ENCODE peak calls at places on chromosome 15, in four cellular contexts. M, C, X and N are unnamed samples.

GRCh38 chr15:48604567-48604966 is 40.9 kb downstream of the FBN1 start:
- DNase-seq in M (no peak), C (no peak), X (no peak), N (no peak)

GRCh38 chr15:29289179-29289578 is 19.6 kb upstream of the NSMCE3 start:
- DNase-seq in M (no peak), C (no peak), X (no peak), N (no peak)

GRCh38 chr15:27339138-27339537 is 368.2 kb downstream of the GABRG3 start:
- DNase-seq in M (no peak), C (no peak), X (no peak), N (no peak)

GRCh38 chr15:95559875-95560394 is 770.6 kb upstream of the NR2F2 start:
- DNase-seq in M (peak), C (no peak), X (no peak), N (no peak)

GRCh38 chr15:76470691-76471090 is 134.1 kb downstream of the ISL2 start:
- DNase-seq in M (peak), C (no peak), X (no peak), N (no peak)

GRCh38 chr15:45921376-45921775 is 286.5 kb downstream of the SQOR start:
- DNase-seq in M (no peak), C (no peak), X (no peak), N (no peak)

GRCh38 chr15:61309236-61310016 is 80.3 kb upstream of the RORA start:
- DNase-seq in M (no peak), C (no peak), X (no peak), N (no peak)

GRCh38 chr15:85329561-85330421 is 50.6 kb upstream of the AKAP13 start:
- DNase-seq in M (peak), C (no peak), X (peak), N (no peak)

GRCh38 chr15:28873585-28874139 is 12.1 kb upstream of the APBA2 start:
- DNase-seq in M (no peak), C (no peak), X (no peak), N (peak)

GRCh38 chr15:47607750-47608149 is 109.6 kb upstream of the SEMA6D start:
- DNase-seq in M (peak), C (no peak), X (no peak), N (no peak)

GRCh38 chr15:42750306-42750705 is 13.4 kb upstream of the CDAN1 start:
- DNase-seq in M (no peak), C (no peak), X (no peak), N (no peak)

GRCh38 chr15:67719330-67719959 is 105.9 kb upstream of the SKOR1 start:
- DNase-seq in M (no peak), C (no peak), X (no peak), N (no peak)

GRCh38 chr15:96736384-96736783 is 405.9 kb downstream of the NR2F2 start:
- DNase-seq in M (peak), C (no peak), X (no peak), N (no peak)

GRCh38 chr15:69734699-69735098 is 282.1 kb downstream of the RPLP1 start:
- DNase-seq in M (no peak), C (no peak), X (no peak), N (no peak)

GRCh38 chr15:71547066-71547465 is 263.3 kb upstream of the NR2E3 start:
- DNase-seq in M (no peak), C (no peak), X (no peak), N (no peak)

GRCh38 chr15:62482715-62483429 is 317.8 kb upstream of the C2CD4B start:
- DNase-seq in M (no peak), C (no peak), X (peak), N (no peak)

GRCh38 chr15:73862276-73862675 is 11.1 kb upstream of the TBC1D21 start:
- DNase-seq in M (no peak), C (no peak), X (no peak), N (no peak)

GRCh38 chr15:42576776-42577175 is 1.4 kb downstream of the STARD9 start:
- DNase-seq in M (no peak), C (no peak), X (peak), N (no peak)

GRCh38 chr15:26125664-26126063 is 262.5 kb upstream of the ATP10A start:
- DNase-seq in M (no peak), C (no peak), X (no peak), N (no peak)

GRCh38 chr15:100372695-100373036 is 30.9 kb upstream of the ADAMTS17 start:
- DNase-seq in M (no peak), C (no peak), X (no peak), N (no peak)

GRCh38 chr15:63601727-63602185 is 4.6 kb downstream of the FBXL22 start:
- DNase-seq in M (no peak), C (no peak), X (no peak), N (no peak)

GRCh38 chr15:63599401-63600000 is 2.3 kb downstream of the FBXL22 start:
- DNase-seq in M (peak), C (no peak), X (peak), N (no peak)

GRCh38 chr15:63601026-63601726 is 4.0 kb downstream of the FBXL22 start:
- DNase-seq in M (no peak), C (no peak), X (peak), N (no peak)

GRCh38 chr15:63600001-63600645 is 2.9 kb downstream of the FBXL22 start:
- DNase-seq in M (no peak), C (no peak), X (no peak), N (no peak)

DNA sequence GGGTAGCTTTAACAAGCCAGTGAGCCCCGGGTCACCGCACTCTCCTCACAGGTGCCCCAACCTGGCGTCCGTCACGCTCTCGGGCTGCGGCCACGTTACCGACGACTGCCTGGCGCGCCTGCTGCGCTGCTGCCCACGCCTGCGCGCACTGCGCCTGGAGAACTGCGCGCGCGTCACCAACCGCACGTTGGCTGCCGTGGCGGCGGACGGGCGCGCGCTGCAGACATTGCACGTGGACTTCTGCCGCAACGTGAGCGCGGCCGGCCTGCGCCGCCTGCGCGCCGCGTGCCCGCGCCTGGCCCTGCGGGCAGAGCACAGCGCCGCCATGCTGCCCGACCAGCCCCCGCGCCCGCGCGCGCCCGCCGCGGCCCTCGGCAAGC is 3.4 kb downstream of the FBXL22 start:
- DNase-seq in M (peak), C (no peak), X (peak), N (no peak)
- TF ChIP-seq CTCF in M (no peak), C (no peak), X (no peak), N (no peak)

GRCh38 chr15:35307676-35308075 is 222.6 kb upstream of the NANOGP8 start:
- DNase-seq in M (no peak), C (no peak), X (no peak), N (no peak)
- TF ChIP-seq CTCF in M (no peak), C (no peak), X (no peak), N (no peak)

GRCh38 chr15:40567111-40567510 is 2.0 kb upstream of the RPUSD2 start:
- DNase-seq in M (no peak), C (no peak), X (peak), N (no peak)
- TF ChIP-seq CTCF in M (no peak), C (no peak), X (peak), N (peak)

DNA sequence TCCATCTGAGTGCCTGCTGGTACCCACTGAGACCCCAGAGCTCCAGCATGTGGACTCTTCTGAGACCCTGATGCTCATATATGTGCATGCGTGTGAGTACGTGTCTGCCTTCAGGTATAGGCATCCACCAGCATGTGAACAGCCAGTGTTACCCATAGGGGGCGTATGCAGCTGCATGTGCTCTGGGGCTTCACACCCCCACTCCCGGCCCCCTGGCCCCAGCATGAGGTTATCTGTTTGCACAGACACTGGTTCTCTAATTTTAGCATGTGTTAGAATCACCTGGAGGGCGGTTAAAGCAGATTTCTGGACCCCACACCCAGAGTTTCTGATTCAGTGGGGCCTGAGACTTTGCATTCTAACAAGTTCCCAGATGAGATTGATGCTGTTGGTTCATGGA is 824 bp upstream of the CILP start:
- DNase-seq in M (no peak), C (no peak), X (peak), N (no peak)
- TF ChIP-seq CTCF in M (peak), C (no peak), X (peak), N (peak)

DNA sequence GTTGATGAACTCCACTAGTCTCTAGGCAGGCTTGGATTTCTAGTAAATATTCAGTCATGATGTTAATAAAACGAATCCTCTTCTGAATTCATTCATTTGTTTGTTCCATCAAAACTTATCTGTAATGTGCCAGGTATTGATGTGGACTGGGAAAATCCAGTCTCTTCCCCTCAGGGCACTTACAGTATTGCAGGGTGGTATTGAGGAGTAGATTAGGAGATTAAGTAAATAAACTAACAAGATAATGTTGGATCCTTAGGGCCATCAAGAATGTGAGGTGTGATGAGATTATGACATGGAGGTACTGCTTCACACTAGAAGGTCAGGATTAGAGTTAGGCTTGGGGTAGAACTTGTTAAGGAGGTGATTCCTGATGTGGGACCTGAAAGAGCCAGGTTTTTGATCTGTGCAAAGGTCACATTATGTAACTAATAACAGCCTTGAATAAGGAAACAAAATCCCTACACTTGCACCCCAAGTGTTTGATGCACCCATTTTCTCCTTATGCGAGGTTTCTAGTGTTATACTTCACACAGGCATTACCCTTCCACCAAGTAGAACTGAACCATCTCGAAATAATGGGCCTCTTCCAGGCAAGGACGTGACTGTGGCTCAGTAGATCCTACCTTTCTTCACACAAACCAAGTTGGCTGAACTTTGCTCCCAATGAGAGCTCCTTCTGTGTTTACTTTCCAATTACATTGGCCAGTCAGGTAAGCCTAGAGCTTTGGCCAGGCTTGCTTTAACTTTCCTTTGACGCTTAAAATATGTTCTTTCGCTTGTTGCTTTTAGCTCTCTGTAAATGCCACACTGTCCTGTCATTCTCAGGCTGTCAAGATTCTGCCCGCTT is 16.7 kb downstream of the MCTP2 start:
- DNase-seq in M (no peak), C (no peak), X (no peak), N (no peak)
- TF ChIP-seq CTCF in M (no peak), C (no peak), X (no peak), N (no peak)